ENCODE peak calls at places on chromosomes 13 and 19, in five cellular contexts. D, U, H, N and R are unnamed samples.

GRCh38 chr19:18607222-18608101 is 863 bp upstream of the CRLF1 start:
- DNase-seq in D (peak; percentile 80), U (no peak), H (no peak), N (no peak), R (no peak)

GRCh38 chr19:56491399-56491798 is 14.3 kb upstream of the ZNF667 start:
- DNase-seq in D (no peak), U (no peak), H (no peak), N (no peak), R (no peak)

GRCh38 chr19:40815223-40815622 is 16.2 kb downstream of the EGLN2 start:
- DNase-seq in D (no peak), U (no peak), H (no peak), N (no peak), R (no peak)

GRCh38 chr19:34985249-34986022 is 14.7 kb upstream of the GRAMD1A start:
- DNase-seq in D (no peak), U (peak; percentile 59), H (peak; percentile 87), N (no peak), R (peak; percentile 80)

GRCh38 chr13:43242040-43242439 is 218.7 kb downstream of the DNAJC15 start:
- DNase-seq in D (no peak), U (no peak), H (no peak), N (no peak), R (no peak)

GRCh38 chr13:95710313-95710712 is 33.4 kb downstream of the DNAJC3 start:
- DNase-seq in D (no peak), U (no peak), H (no peak), N (no peak), R (no peak)

GRCh38 chr13:110298566-110299321 is 8.2 kb downstream of the COL4A1 start:
- DNase-seq in D (peak; percentile 58), U (peak; percentile 41), H (peak; percentile 87), N (peak; percentile 37), R (no peak)

GRCh38 chr13:91368676-91369425 is 21.4 kb downstream of the MIR17HG start:
- DNase-seq in D (no peak), U (no peak), H (no peak), N (no peak), R (no peak)

GRCh38 chr19:12782174-12782423 is 6.7 kb upstream of the HOOK2 start:
- DNase-seq in D (no peak), U (peak; percentile 88), H (no peak), N (no peak), R (no peak)
- TF ChIP-seq POLR2A in D (no peak), U (peak; percentile 59), H (no peak), N (no peak), R (peak; percentile 74)

GRCh38 chr19:12779162-12779993 is 4.0 kb upstream of the HOOK2 start:
- DNase-seq in D (peak; percentile 80), U (peak; percentile 60), H (peak; percentile 90), N (peak; percentile 75), R (peak; percentile 67)
- TF ChIP-seq CTCF in D (no peak), U (no peak), H (no peak), N (no peak), R (no peak)

GRCh38 chr13:114118086-114118762 is 14.2 kb downstream of the RASA3 start:
- DNase-seq in D (no peak), U (no peak), H (no peak), N (no peak), R (no peak)
- H3K4me3 ChIP-seq in D (no peak overlapping the region), U (no peak overlapping the region), H (no peak overlapping the region), N (no peak overlapping the region), R (no peak overlapping the region)

GRCh38 chr19:16571689-16572331 is 405 bp downstream of the SLC35E1 start:
- DNase-seq in D (no peak), U (peak; percentile 57), H (no peak), N (no peak), R (peak; percentile 55)

GRCh38 chr19:16571283-16571682 is 932 bp downstream of the SLC35E1 start:
- DNase-seq in D (no peak), U (no peak), H (no peak), N (no peak), R (no peak)

GRCh38 chr19:16573925-16574324 is 1.7 kb upstream of the SLC35E1 start:
- DNase-seq in D (no peak), U (no peak), H (no peak), N (no peak), R (no peak)

GRCh38 chr19:16573296-16573695 is 1.1 kb upstream of the SLC35E1 start:
- DNase-seq in D (no peak), U (no peak), H (no peak), N (no peak), R (no peak)

GRCh38 chr19:16572332-16573211 is at the start of gene SLC35E1:
- DNase-seq in D (peak; percentile 99), U (peak; percentile 97), H (peak; percentile 98), N (peak; percentile 95), R (peak; percentile 96)
- TF ChIP-seq POLR2A in D (peak; percentile 44), U (peak; percentile 86), H (no peak), N (peak; percentile 60), R (peak; percentile 88)

GRCh38 chr19:8337728-8338127 is 5.3 kb downstream of the KANK3 start:
- DNase-seq in D (no peak), U (no peak), H (no peak), N (no peak), R (no peak)

GRCh38 chr19:8342684-8343482 is at the start of gene KANK3:
- DNase-seq in D (peak; percentile 98), U (peak; percentile 98), H (peak; percentile 98), N (peak; percentile 84), R (peak; percentile 100)

GRCh38 chr19:8342316-8342683 is 762 bp downstream of the KANK3 start:
- DNase-seq in D (no peak), U (no peak), H (no peak), N (no peak), R (no peak)

GRCh38 chr19:8338835-8339234 is 4.2 kb downstream of the KANK3 start:
- DNase-seq in D (no peak), U (no peak), H (no peak), N (no peak), R (no peak)

GRCh38 chr19:8340341-8341096 is 2.5 kb downstream of the KANK3 start:
- DNase-seq in D (no peak), U (peak; percentile 66), H (no peak), N (peak; percentile 59), R (peak; percentile 73)
- TF ChIP-seq CTCF in D (peak; percentile 50), U (peak; percentile 25), H (no peak), N (peak; percentile 33), R (peak; percentile 22)